ENCODE peak calls at places on chromosomes 3 and 15, in seven cellular contexts. One of them, this sample, is unnamed.

GRCh38 chr15:33195283-33195682 is 769 bp upstream of the FMN1 start:
- DNase-seq in adrenal gland: no peak
- DNase-seq in heart left ventricle: no peak
- DNase-seq in IMR-90: no peak
- DNase-seq in A549: no peak
- DNase-seq in H1: no peak
- DNase-seq in stomach: no peak
- DNase-seq in this sample: no peak

GRCh38 chr15:99993681-99994131 is 260.5 kb upstream of the LYSMD4 start:
- DNase-seq in stomach: peak; percentile 20
- DNase-seq in IMR-90: no peak
- DNase-seq in heart left ventricle: no peak
- DNase-seq in H1: no peak
- DNase-seq in adrenal gland: no peak
- DNase-seq in A549: no peak
- DNase-seq in this sample: no peak

GRCh38 chr3:38029400-38030125 is at the start of gene PLCD1:
- DNase-seq in H1: no peak
- DNase-seq in A549: peak; percentile 36
- DNase-seq in stomach: peak; percentile 71
- DNase-seq in IMR-90: no peak
- DNase-seq in adrenal gland: peak; percentile 67
- DNase-seq in heart left ventricle: peak; percentile 91
- DNase-seq in this sample: no peak

GRCh38 chr3:149015383-149015782 is 24.0 kb downstream of the GYG1 start:
- DNase-seq in H1: no peak
- DNase-seq in A549: no peak
- DNase-seq in stomach: no peak
- DNase-seq in IMR-90: peak; percentile 44
- DNase-seq in heart left ventricle: no peak
- DNase-seq in adrenal gland: no peak
- DNase-seq in this sample: no peak

GRCh38 chr15:81957698-81958097 is 88.1 kb downstream of the MEX3B start:
- DNase-seq in stomach: no peak
- DNase-seq in heart left ventricle: no peak
- DNase-seq in A549: no peak
- DNase-seq in IMR-90: no peak
- DNase-seq in H1: no peak
- DNase-seq in adrenal gland: no peak
- DNase-seq in this sample: no peak

GRCh38 chr3:66723231-66723630 is 222.4 kb upstream of the LRIG1 start:
- DNase-seq in stomach: no peak
- DNase-seq in IMR-90: peak; percentile 55
- DNase-seq in A549: no peak
- DNase-seq in adrenal gland: no peak
- DNase-seq in H1: no peak
- DNase-seq in heart left ventricle: no peak
- DNase-seq in this sample: no peak

GRCh38 chr3:195086885-195087284 is 184.1 kb downstream of the XXYLT1 start:
- DNase-seq in heart left ventricle: peak; percentile 6
- DNase-seq in IMR-90: no peak
- DNase-seq in stomach: no peak
- DNase-seq in H1: no peak
- DNase-seq in A549: no peak
- DNase-seq in adrenal gland: no peak
- DNase-seq in this sample: no peak

GRCh38 chr3:136381051-136381450 is 130.9 kb downstream of the PCCB start:
- DNase-seq in IMR-90: peak; percentile 10
- DNase-seq in adrenal gland: no peak
- DNase-seq in H1: no peak
- DNase-seq in A549: no peak
- DNase-seq in stomach: no peak
- DNase-seq in heart left ventricle: no peak
- DNase-seq in this sample: no peak

GRCh38 chr3:9507586-9508578 is 45.7 kb downstream of the LHFPL4 start:
- DNase-seq in stomach: no peak
- DNase-seq in A549: no peak
- DNase-seq in H1: no peak
- DNase-seq in heart left ventricle: no peak
- DNase-seq in IMR-90: no peak
- DNase-seq in adrenal gland: no peak
- DNase-seq in this sample: no peak

GRCh38 chr3:40387001-40387894 is at the start of gene ENTPD3:
- DNase-seq in stomach: peak; percentile 64
- DNase-seq in A549: no peak
- DNase-seq in adrenal gland: no peak
- DNase-seq in IMR-90: no peak
- DNase-seq in heart left ventricle: no peak
- DNase-seq in H1: peak; percentile 36
- DNase-seq in this sample: no peak

GRCh38 chr15:25527118-25527517 is 88.3 kb upstream of the UBE3A start:
- DNase-seq in stomach: no peak
- DNase-seq in A549: no peak
- DNase-seq in adrenal gland: no peak
- DNase-seq in heart left ventricle: no peak
- DNase-seq in H1: no peak
- DNase-seq in IMR-90: no peak
- DNase-seq in this sample: no peak

GRCh38 chr3:166362698-166363097 is 525.5 kb upstream of the BCHE start:
- DNase-seq in IMR-90: no peak
- DNase-seq in adrenal gland: no peak
- DNase-seq in A549: no peak
- DNase-seq in H1: no peak
- DNase-seq in heart left ventricle: no peak
- DNase-seq in stomach: no peak
- DNase-seq in this sample: no peak

GRCh38 chr15:77039817-77040216 is 31.1 kb downstream of the TSPAN3 start:
- DNase-seq in IMR-90: no peak
- DNase-seq in adrenal gland: no peak
- DNase-seq in A549: no peak
- DNase-seq in stomach: no peak
- DNase-seq in H1: no peak
- DNase-seq in heart left ventricle: no peak
- DNase-seq in this sample: no peak

GRCh38 chr15:73078722-73079121 is 26.5 kb downstream of the NEO1 start:
- DNase-seq in A549: no peak
- DNase-seq in adrenal gland: no peak
- DNase-seq in H1: no peak
- DNase-seq in IMR-90: peak; percentile 90
- DNase-seq in stomach: peak; percentile 45
- DNase-seq in heart left ventricle: no peak
- DNase-seq in this sample: no peak

GRCh38 chr3:46928297-46928696 is 48.2 kb downstream of the CCDC12 start:
- DNase-seq in H1: no peak
- DNase-seq in adrenal gland: no peak
- DNase-seq in A549: no peak
- DNase-seq in heart left ventricle: no peak
- DNase-seq in stomach: no peak
- DNase-seq in IMR-90: no peak
- DNase-seq in this sample: no peak

GRCh38 chr15:95405447-95405846 is 925.1 kb upstream of the NR2F2 start:
- DNase-seq in heart left ventricle: no peak
- DNase-seq in H1: no peak
- DNase-seq in A549: no peak
- DNase-seq in stomach: no peak
- DNase-seq in IMR-90: peak; percentile 62
- DNase-seq in adrenal gland: peak; percentile 19
- DNase-seq in this sample: no peak

GRCh38 chr3:154243353-154243752 is 80.9 kb downstream of the DHX36 start:
- DNase-seq in H1: no peak
- DNase-seq in A549: no peak
- DNase-seq in IMR-90: peak; percentile 15
- DNase-seq in heart left ventricle: no peak
- DNase-seq in stomach: no peak
- DNase-seq in adrenal gland: no peak
- DNase-seq in this sample: no peak

GRCh38 chr3:159185443-159186050 is 383.7 kb downstream of the MFSD1 start:
- DNase-seq in adrenal gland: no peak
- DNase-seq in heart left ventricle: no peak
- DNase-seq in A549: no peak
- DNase-seq in H1: no peak
- DNase-seq in stomach: no peak
- DNase-seq in IMR-90: no peak
- DNase-seq in this sample: no peak

GRCh38 chr3:129878355-129878754 is 15.2 kb downstream of the TMCC1 start:
- DNase-seq in stomach: no peak
- DNase-seq in heart left ventricle: no peak
- DNase-seq in A549: no peak
- DNase-seq in adrenal gland: no peak
- DNase-seq in H1: no peak
- DNase-seq in IMR-90: no peak
- DNase-seq in this sample: no peak

GRCh38 chr15:75565062-75565970 is 13.8 kb downstream of the PTPN9 start:
- DNase-seq in heart left ventricle: no peak
- DNase-seq in H1: no peak
- DNase-seq in IMR-90: peak; percentile 55
- DNase-seq in adrenal gland: no peak
- DNase-seq in A549: no peak
- DNase-seq in stomach: no peak
- DNase-seq in this sample: no peak

GRCh38 chr3:83317605-83318004 is 1556.2 kb upstream of the GBE1 start:
- DNase-seq in heart left ventricle: no peak
- DNase-seq in adrenal gland: no peak
- DNase-seq in A549: no peak
- DNase-seq in stomach: no peak
- DNase-seq in H1: no peak
- DNase-seq in IMR-90: no peak
- DNase-seq in this sample: no peak

GRCh38 chr3:122974764-122975162 is 52.8 kb downstream of the SEMA5B start:
- DNase-seq in stomach: no peak
- DNase-seq in adrenal gland: peak; percentile 35
- DNase-seq in heart left ventricle: peak; percentile 87
- DNase-seq in H1: no peak
- DNase-seq in IMR-90: peak; percentile 54
- DNase-seq in A549: no peak
- DNase-seq in this sample: no peak

GRCh38 chr3:38723569-38724391 is 74.3 kb upstream of the SCN5A start:
- DNase-seq in heart left ventricle: peak; percentile 65
- DNase-seq in stomach: no peak
- DNase-seq in A549: no peak
- DNase-seq in IMR-90: no peak
- DNase-seq in adrenal gland: no peak
- DNase-seq in H1: no peak
- DNase-seq in this sample: no peak

GRCh38 chr3:129556890-129557736 is 14.1 kb downstream of the H1-8 start:
- DNase-seq in H1: no peak
- DNase-seq in adrenal gland: no peak
- DNase-seq in IMR-90: no peak
- DNase-seq in A549: no peak
- DNase-seq in stomach: no peak
- DNase-seq in heart left ventricle: peak; percentile 66
- DNase-seq in this sample: no peak

GRCh38 chr15:67805871-67806538 is 19.3 kb upstream of the SKOR1 start:
- DNase-seq in adrenal gland: no peak
- DNase-seq in heart left ventricle: no peak
- DNase-seq in A549: no peak
- DNase-seq in IMR-90: no peak
- DNase-seq in H1: no peak
- DNase-seq in stomach: peak; percentile 10
- DNase-seq in this sample: no peak

GRCh38 chr3:150635526-150635925 is 32.4 kb downstream of the SELENOT start:
- DNase-seq in IMR-90: no peak
- DNase-seq in stomach: no peak
- DNase-seq in adrenal gland: no peak
- DNase-seq in A549: no peak
- DNase-seq in heart left ventricle: no peak
- DNase-seq in H1: no peak
- DNase-seq in this sample: no peak

GRCh38 chr15:78393137-78393536 is 44.9 kb upstream of the IREB2 start:
- DNase-seq in adrenal gland: no peak
- DNase-seq in IMR-90: no peak
- DNase-seq in stomach: no peak
- DNase-seq in H1: no peak
- DNase-seq in heart left ventricle: no peak
- DNase-seq in A549: no peak
- DNase-seq in this sample: no peak

GRCh38 chr3:59774613-59775012 is 724.8 kb upstream of the CFAP20DC start:
- DNase-seq in adrenal gland: no peak
- DNase-seq in IMR-90: peak; percentile 90
- DNase-seq in heart left ventricle: no peak
- DNase-seq in H1: no peak
- DNase-seq in A549: no peak
- DNase-seq in stomach: no peak
- DNase-seq in this sample: peak; percentile 5

GRCh38 chr3:128070898-128071591 is 18.8 kb downstream of the SEC61A1 start:
- DNase-seq in adrenal gland: no peak
- DNase-seq in A549: no peak
- DNase-seq in stomach: no peak
- DNase-seq in IMR-90: no peak
- DNase-seq in H1: no peak
- DNase-seq in heart left ventricle: no peak
- DNase-seq in this sample: no peak
- TF ChIP-seq POLR2A in adrenal gland: no peak
- TF ChIP-seq POLR2A in A549: no peak
- TF ChIP-seq POLR2A in stomach: no peak
- TF ChIP-seq POLR2A in IMR-90: no peak
- TF ChIP-seq POLR2A in H1: peak; percentile 38
- TF ChIP-seq POLR2A in heart left ventricle: no peak
- TF ChIP-seq POLR2A in this sample: no peak

GRCh38 chr3:126472277-126473006 is 3.2 kb downstream of the ZXDC start:
- DNase-seq in adrenal gland: peak; percentile 86
- DNase-seq in H1: no peak
- DNase-seq in stomach: peak; percentile 71
- DNase-seq in IMR-90: peak; percentile 68
- DNase-seq in A549: peak; percentile 62
- DNase-seq in heart left ventricle: peak; percentile 56
- DNase-seq in this sample: peak; percentile 68
- TF ChIP-seq POLR2A in adrenal gland: no peak
- TF ChIP-seq POLR2A in H1: no peak
- TF ChIP-seq POLR2A in stomach: no peak
- TF ChIP-seq POLR2A in IMR-90: no peak
- TF ChIP-seq POLR2A in A549: no peak
- TF ChIP-seq POLR2A in heart left ventricle: no peak
- TF ChIP-seq POLR2A in this sample: no peak

GRCh38 chr15:90872481-90873184 is 4.2 kb downstream of the FURIN start:
- DNase-seq in H1: no peak
- DNase-seq in IMR-90: peak; percentile 80
- DNase-seq in stomach: no peak
- DNase-seq in A549: no peak
- DNase-seq in heart left ventricle: no peak
- DNase-seq in adrenal gland: no peak
- DNase-seq in this sample: peak; percentile 79
- TF ChIP-seq POLR2A in H1: no peak
- TF ChIP-seq POLR2A in IMR-90: peak; percentile 95
- TF ChIP-seq POLR2A in stomach: no peak
- TF ChIP-seq POLR2A in A549: no peak
- TF ChIP-seq POLR2A in heart left ventricle: no peak
- TF ChIP-seq POLR2A in adrenal gland: no peak
- TF ChIP-seq POLR2A in this sample: peak; percentile 31

DNA sequence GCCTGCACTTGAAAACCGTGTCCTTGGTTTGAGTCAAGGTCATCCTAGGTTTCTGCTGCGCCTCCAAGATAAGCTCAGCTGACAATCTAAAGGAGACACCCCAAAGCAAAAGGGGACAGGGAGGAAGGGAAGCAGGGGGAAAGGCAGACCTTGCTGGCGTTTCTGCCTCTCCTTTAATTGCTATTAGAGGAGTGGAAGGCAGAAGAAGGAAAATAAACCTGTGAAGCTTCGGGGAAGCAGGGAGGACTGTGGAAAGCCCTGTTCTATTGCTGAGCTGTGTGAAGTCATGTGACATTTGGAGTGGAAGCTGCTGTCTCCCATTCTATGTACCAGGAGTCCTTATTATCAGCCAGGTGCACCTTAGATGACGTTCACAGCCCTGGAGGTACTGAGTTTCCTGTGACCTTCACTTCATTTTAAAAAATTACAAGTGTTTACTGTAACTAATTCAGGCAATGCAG is 21.5 kb upstream of the CHD2 start:
- DNase-seq in stomach: no peak
- DNase-seq in A549: no peak
- DNase-seq in adrenal gland: no peak
- DNase-seq in IMR-90: no peak
- DNase-seq in heart left ventricle: no peak
- DNase-seq in H1: no peak
- DNase-seq in this sample: no peak
- TF ChIP-seq POLR2A in stomach: no peak
- TF ChIP-seq POLR2A in A549: no peak
- TF ChIP-seq POLR2A in adrenal gland: no peak
- TF ChIP-seq POLR2A in IMR-90: no peak
- TF ChIP-seq POLR2A in heart left ventricle: no peak
- TF ChIP-seq POLR2A in H1: no peak
- TF ChIP-seq POLR2A in this sample: no peak